ENCODE peak calls at places on chromosomes 6 and 20, in ten cellular contexts. One of them, this sample, is unnamed.

GRCh38 chr20:53828673-53829085 is 235.0 kb upstream of the ZNF217 start:
- DNase-seq in A172: peak
- DNase-seq in GM13976: no peak
- DNase-seq in AG10803: peak
- DNase-seq in NCI-H2171 treated with DMSO at 0.1 percent for 48 hours: peak
- DNase-seq in memory B cell: no peak
- DNase-seq in MV-4-11: peak
- DNase-seq in natural killer cell: no peak
- DNase-seq in BJ: peak
- DNase-seq in tibial artery: peak
- DNase-seq in this sample: peak

GRCh38 chr20:58637466-58638198 is 13.5 kb upstream of the STX16 start:
- DNase-seq in A172: no peak
- DNase-seq in GM13976: no peak
- DNase-seq in AG10803: no peak
- DNase-seq in NCI-H2171 treated with DMSO at 0.1 percent for 48 hours: no peak
- DNase-seq in memory B cell: no peak
- DNase-seq in MV-4-11: no peak
- DNase-seq in natural killer cell: no peak
- DNase-seq in BJ: no peak
- DNase-seq in tibial artery: no peak
- DNase-seq in this sample: no peak

GRCh38 chr20:41335591-41335990 is 5.0 kb upstream of the LPIN3 start:
- DNase-seq in A172: no peak
- DNase-seq in GM13976: no peak
- DNase-seq in AG10803: no peak
- DNase-seq in NCI-H2171 treated with DMSO at 0.1 percent for 48 hours: no peak
- DNase-seq in memory B cell: no peak
- DNase-seq in MV-4-11: no peak
- DNase-seq in natural killer cell: no peak
- DNase-seq in BJ: no peak
- DNase-seq in tibial artery: no peak
- DNase-seq in this sample: no peak

GRCh38 chr6:89887452-89888137 is 6.7 kb upstream of the GJA10 start:
- DNase-seq in A172: no peak
- DNase-seq in GM13976: peak
- DNase-seq in AG10803: no peak
- DNase-seq in NCI-H2171 treated with DMSO at 0.1 percent for 48 hours: no peak
- DNase-seq in memory B cell: no peak
- DNase-seq in MV-4-11: no peak
- DNase-seq in natural killer cell: no peak
- DNase-seq in BJ: no peak
- DNase-seq in tibial artery: no peak
- DNase-seq in this sample: no peak

GRCh38 chr20:23100754-23101107 is 14.6 kb upstream of the CD93 start:
- DNase-seq in A172: no peak
- DNase-seq in GM13976: no peak
- DNase-seq in AG10803: no peak
- DNase-seq in NCI-H2171 treated with DMSO at 0.1 percent for 48 hours: no peak
- DNase-seq in memory B cell: no peak
- DNase-seq in MV-4-11: no peak
- DNase-seq in natural killer cell: no peak
- DNase-seq in BJ: no peak
- DNase-seq in tibial artery: no peak
- DNase-seq in this sample: no peak

GRCh38 chr6:15406452-15406851 is 160.6 kb downstream of the JARID2 start:
- DNase-seq in A172: no peak
- DNase-seq in GM13976: no peak
- DNase-seq in AG10803: no peak
- DNase-seq in NCI-H2171 treated with DMSO at 0.1 percent for 48 hours: no peak
- DNase-seq in memory B cell: no peak
- DNase-seq in MV-4-11: no peak
- DNase-seq in natural killer cell: no peak
- DNase-seq in BJ: no peak
- DNase-seq in tibial artery: no peak
- DNase-seq in this sample: no peak

GRCh38 chr6:16270178-16270794 is 31.9 kb downstream of the GMPR start:
- DNase-seq in A172: no peak
- DNase-seq in GM13976: no peak
- DNase-seq in AG10803: no peak
- DNase-seq in NCI-H2171 treated with DMSO at 0.1 percent for 48 hours: no peak
- DNase-seq in memory B cell: no peak
- DNase-seq in MV-4-11: no peak
- DNase-seq in natural killer cell: no peak
- DNase-seq in BJ: no peak
- DNase-seq in tibial artery: no peak
- DNase-seq in this sample: no peak

GRCh38 chr6:113564401-113565161 is 292.6 kb upstream of the MARCKS start:
- DNase-seq in A172: peak
- DNase-seq in GM13976: no peak
- DNase-seq in AG10803: peak
- DNase-seq in NCI-H2171 treated with DMSO at 0.1 percent for 48 hours: peak
- DNase-seq in memory B cell: peak
- DNase-seq in MV-4-11: peak
- DNase-seq in natural killer cell: no peak
- DNase-seq in BJ: peak
- DNase-seq in tibial artery: peak
- DNase-seq in this sample: no peak

GRCh38 chr6:155604991-155605390 is 149.4 kb upstream of the NOX3 start:
- DNase-seq in A172: peak
- DNase-seq in GM13976: no peak
- DNase-seq in AG10803: no peak
- DNase-seq in NCI-H2171 treated with DMSO at 0.1 percent for 48 hours: no peak
- DNase-seq in memory B cell: no peak
- DNase-seq in MV-4-11: no peak
- DNase-seq in natural killer cell: no peak
- DNase-seq in BJ: no peak
- DNase-seq in tibial artery: no peak
- DNase-seq in this sample: no peak

GRCh38 chr6:15247750-15248450 is 2.0 kb downstream of the JARID2 start:
- DNase-seq in A172: peak
- DNase-seq in GM13976: peak
- DNase-seq in AG10803: peak
- DNase-seq in NCI-H2171 treated with DMSO at 0.1 percent for 48 hours: peak
- DNase-seq in memory B cell: peak
- DNase-seq in MV-4-11: peak
- DNase-seq in natural killer cell: peak
- DNase-seq in BJ: no peak
- DNase-seq in tibial artery: peak
- DNase-seq in this sample: peak

GRCh38 chr6:158039571-158040050 is 57.9 kb downstream of the SYNJ2 start:
- DNase-seq in A172: peak
- DNase-seq in GM13976: no peak
- DNase-seq in AG10803: no peak
- DNase-seq in NCI-H2171 treated with DMSO at 0.1 percent for 48 hours: no peak
- DNase-seq in memory B cell: no peak
- DNase-seq in MV-4-11: no peak
- DNase-seq in natural killer cell: no peak
- DNase-seq in BJ: no peak
- DNase-seq in tibial artery: peak
- DNase-seq in this sample: peak

GRCh38 chr6:53795254-53795701 is 473 bp downstream of the LRRC1 start:
- DNase-seq in A172: no peak
- DNase-seq in GM13976: no peak
- DNase-seq in AG10803: no peak
- DNase-seq in NCI-H2171 treated with DMSO at 0.1 percent for 48 hours: no peak
- DNase-seq in memory B cell: no peak
- DNase-seq in MV-4-11: no peak
- DNase-seq in natural killer cell: no peak
- DNase-seq in BJ: no peak
- DNase-seq in tibial artery: no peak
- DNase-seq in this sample: peak

GRCh38 chr6:24868765-24869164 is 67.0 kb downstream of the RIPOR2 start:
- DNase-seq in A172: no peak
- DNase-seq in GM13976: no peak
- DNase-seq in AG10803: no peak
- DNase-seq in NCI-H2171 treated with DMSO at 0.1 percent for 48 hours: no peak
- DNase-seq in memory B cell: no peak
- DNase-seq in MV-4-11: no peak
- DNase-seq in natural killer cell: no peak
- DNase-seq in BJ: no peak
- DNase-seq in tibial artery: no peak
- DNase-seq in this sample: no peak

GRCh38 chr20:36315545-36316351 is 9.6 kb downstream of the DLGAP4 start:
- DNase-seq in A172: no peak
- DNase-seq in GM13976: peak
- DNase-seq in AG10803: no peak
- DNase-seq in NCI-H2171 treated with DMSO at 0.1 percent for 48 hours: no peak
- DNase-seq in memory B cell: no peak
- DNase-seq in MV-4-11: no peak
- DNase-seq in natural killer cell: no peak
- DNase-seq in BJ: no peak
- DNase-seq in tibial artery: no peak
- DNase-seq in this sample: no peak

GRCh38 chr6:10999994-11000393 is 44.1 kb downstream of the ELOVL2 start:
- DNase-seq in A172: no peak
- DNase-seq in GM13976: no peak
- DNase-seq in AG10803: peak
- DNase-seq in NCI-H2171 treated with DMSO at 0.1 percent for 48 hours: no peak
- DNase-seq in memory B cell: no peak
- DNase-seq in MV-4-11: no peak
- DNase-seq in natural killer cell: no peak
- DNase-seq in BJ: no peak
- DNase-seq in tibial artery: no peak
- DNase-seq in this sample: no peak

GRCh38 chr6:136684483-136684882 is 107.8 kb downstream of the MAP3K5 start:
- DNase-seq in A172: no peak
- DNase-seq in GM13976: no peak
- DNase-seq in AG10803: no peak
- DNase-seq in NCI-H2171 treated with DMSO at 0.1 percent for 48 hours: no peak
- DNase-seq in memory B cell: no peak
- DNase-seq in MV-4-11: no peak
- DNase-seq in natural killer cell: no peak
- DNase-seq in BJ: no peak
- DNase-seq in tibial artery: no peak
- DNase-seq in this sample: no peak

GRCh38 chr6:3581469-3581868 is 124.6 kb upstream of the SLC22A23 start:
- DNase-seq in A172: no peak
- DNase-seq in GM13976: no peak
- DNase-seq in AG10803: no peak
- DNase-seq in NCI-H2171 treated with DMSO at 0.1 percent for 48 hours: no peak
- DNase-seq in memory B cell: no peak
- DNase-seq in MV-4-11: no peak
- DNase-seq in natural killer cell: no peak
- DNase-seq in BJ: no peak
- DNase-seq in tibial artery: no peak
- DNase-seq in this sample: no peak

GRCh38 chr6:74651948-74652347 is 553.9 kb downstream of the COL12A1 start:
- DNase-seq in A172: no peak
- DNase-seq in GM13976: no peak
- DNase-seq in AG10803: peak
- DNase-seq in NCI-H2171 treated with DMSO at 0.1 percent for 48 hours: no peak
- DNase-seq in memory B cell: no peak
- DNase-seq in MV-4-11: no peak
- DNase-seq in natural killer cell: no peak
- DNase-seq in BJ: no peak
- DNase-seq in tibial artery: no peak
- DNase-seq in this sample: no peak

GRCh38 chr6:109783245-109783990 is 92.3 kb downstream of the FIG4 start:
- DNase-seq in A172: no peak
- DNase-seq in GM13976: no peak
- DNase-seq in AG10803: no peak
- DNase-seq in NCI-H2171 treated with DMSO at 0.1 percent for 48 hours: no peak
- DNase-seq in memory B cell: no peak
- DNase-seq in MV-4-11: peak
- DNase-seq in natural killer cell: no peak
- DNase-seq in BJ: no peak
- DNase-seq in tibial artery: no peak
- DNase-seq in this sample: peak

GRCh38 chr6:133837801-133838349 is 51.0 kb upstream of the TCF21 start:
- DNase-seq in A172: peak
- DNase-seq in GM13976: peak
- DNase-seq in AG10803: peak
- DNase-seq in NCI-H2171 treated with DMSO at 0.1 percent for 48 hours: peak
- DNase-seq in memory B cell: peak
- DNase-seq in MV-4-11: no peak
- DNase-seq in natural killer cell: no peak
- DNase-seq in BJ: no peak
- DNase-seq in tibial artery: peak
- DNase-seq in this sample: peak

GRCh38 chr20:41230136-41230535 is 87.4 kb downstream of the ZHX3 start:
- DNase-seq in A172: no peak
- DNase-seq in GM13976: no peak
- DNase-seq in AG10803: no peak
- DNase-seq in NCI-H2171 treated with DMSO at 0.1 percent for 48 hours: no peak
- DNase-seq in memory B cell: no peak
- DNase-seq in MV-4-11: no peak
- DNase-seq in natural killer cell: no peak
- DNase-seq in BJ: no peak
- DNase-seq in tibial artery: no peak
- DNase-seq in this sample: no peak

GRCh38 chr6:11392778-11393507 is 144.6 kb upstream of the TMEM170B start:
- DNase-seq in A172: peak
- DNase-seq in GM13976: no peak
- DNase-seq in AG10803: no peak
- DNase-seq in NCI-H2171 treated with DMSO at 0.1 percent for 48 hours: no peak
- DNase-seq in memory B cell: no peak
- DNase-seq in MV-4-11: peak
- DNase-seq in natural killer cell: no peak
- DNase-seq in BJ: no peak
- DNase-seq in tibial artery: no peak
- DNase-seq in this sample: no peak

GRCh38 chr6:15462717-15463525 is 199.9 kb downstream of the DTNBP1 start:
- DNase-seq in A172: peak
- DNase-seq in GM13976: no peak
- DNase-seq in AG10803: peak
- DNase-seq in NCI-H2171 treated with DMSO at 0.1 percent for 48 hours: peak
- DNase-seq in memory B cell: no peak
- DNase-seq in MV-4-11: no peak
- DNase-seq in natural killer cell: no peak
- DNase-seq in BJ: peak
- DNase-seq in tibial artery: no peak
- DNase-seq in this sample: peak

GRCh38 chr6:27893836-27894807 is 18.1 kb downstream of the OR2B2 start:
- DNase-seq in A172: peak
- DNase-seq in GM13976: peak
- DNase-seq in AG10803: peak
- DNase-seq in NCI-H2171 treated with DMSO at 0.1 percent for 48 hours: peak
- DNase-seq in memory B cell: peak
- DNase-seq in MV-4-11: peak
- DNase-seq in natural killer cell: peak
- DNase-seq in BJ: peak
- DNase-seq in tibial artery: peak
- DNase-seq in this sample: peak

GRCh38 chr6:56764081-56764566 is 121.4 kb upstream of the DST start:
- DNase-seq in A172: no peak
- DNase-seq in GM13976: no peak
- DNase-seq in AG10803: peak
- DNase-seq in NCI-H2171 treated with DMSO at 0.1 percent for 48 hours: peak
- DNase-seq in memory B cell: no peak
- DNase-seq in MV-4-11: peak
- DNase-seq in natural killer cell: no peak
- DNase-seq in BJ: no peak
- DNase-seq in tibial artery: no peak
- DNase-seq in this sample: peak

This sample was measured in PC-3.